ENCODE peak calls at places on chromosome 14, in six cellular contexts. Z is Right ventricle myocardium inferior, F is GM13976, A is cardiac fibroblast, G is HEK293T, B is hepatic stellate cell. C is an unnamed sample.
A peak's percentile ranks its signal among the peaks of the same experiment; 100 is the strongest.

GRCh38 chr14:33634631-33635030 is 316.2 kb downstream of the EGLN3 start:
- DNase-seq in Z (no peak), F (no peak), A (no peak), G (no peak), B (no peak), C (no peak)

GRCh38 chr14:104143071-104143470 is 4.7 kb downstream of the KIF26A start:
- DNase-seq in Z (peak; percentile 35), F (no peak), A (no peak), G (no peak), B (no peak), C (peak; percentile 46)

GRCh38 chr14:49984419-49984818 is 91.5 kb downstream of the ARF6 start:
- DNase-seq in Z (no peak), F (no peak), A (no peak), G (no peak), B (no peak), C (no peak)

GRCh38 chr14:105013150-105013787 is 7.6 kb downstream of the CDCA4 start:
- DNase-seq in Z (no peak), F (no peak), A (no peak), G (no peak), B (peak; percentile 60), C (peak; percentile 47)

GRCh38 chr14:68794856-68795601 is 2.2 kb upstream of the ZFP36L1 start:
- DNase-seq in Z (no peak), F (no peak), A (peak; percentile 91), G (peak; percentile 37), B (peak; percentile 84), C (peak; percentile 85)

GRCh38 chr14:73245401-73246325 is 8.4 kb downstream of the PAPLN start:
- DNase-seq in Z (peak; percentile 89), F (peak; percentile 81), A (peak; percentile 70), G (no peak), B (peak; percentile 78), C (peak; percentile 75)

GRCh38 chr14:30620178-30620577 is 1.9 kb upstream of the SCFD1 start:
- DNase-seq in Z (no peak), F (peak; percentile 46), A (peak; percentile 43), G (no peak), B (peak; percentile 27), C (no peak)

GRCh38 chr14:23357261-23357660 is 4.6 kb upstream of the SLC22A17 start:
- DNase-seq in Z (peak; percentile 68), F (peak; percentile 11), A (no peak), G (no peak), B (no peak), C (peak; percentile 14)

GRCh38 chr14:98069712-98070133 is 1202.3 kb downstream of the BCL11B start:
- DNase-seq in Z (no peak), F (no peak), A (no peak), G (no peak), B (no peak), C (no peak)

GRCh38 chr14:94161979-94162378 is 12.1 kb upstream of the PPP4R4 start:
- DNase-seq in Z (no peak), F (no peak), A (peak; percentile 50), G (no peak), B (no peak), C (no peak)

GRCh38 chr14:96363751-96364336 is 518 bp downstream of the GSKIP start:
- DNase-seq in Z (peak; percentile 73), F (peak; percentile 53), A (peak; percentile 67), G (peak; percentile 36), B (peak; percentile 43), C (peak; percentile 46)

GRCh38 chr14:92437729-92438280 is 75.8 kb upstream of the RIN3 start:
- DNase-seq in Z (no peak), F (no peak), A (no peak), G (no peak), B (no peak), C (no peak)

GRCh38 chr14:72615511-72616121 is 278.3 kb downstream of the DPF3 start:
- DNase-seq in Z (no peak), F (no peak), A (peak; percentile 75), G (no peak), B (no peak), C (no peak)

GRCh38 chr14:69571879-69572633 is 2.6 kb downstream of the CCDC177 start:
- DNase-seq in Z (no peak), F (peak; percentile 45), A (peak; percentile 33), G (peak; percentile 68), B (no peak), C (peak; percentile 54)

GRCh38 chr14:80390911-80391310 is 179.6 kb upstream of the DIO2 start:
- DNase-seq in Z (no peak), F (no peak), A (peak; percentile 51), G (no peak), B (peak; percentile 3), C (peak; percentile 12)

GRCh38 chr14:55071870-55072640 is 20.6 kb downstream of the MAPK1IP1L start:
- DNase-seq in Z (no peak), F (peak; percentile 40), A (peak; percentile 79), G (no peak), B (peak; percentile 70), C (no peak)

GRCh38 chr14:88682495-88683114 is 110.1 kb downstream of the EML5 start:
- DNase-seq in Z (no peak), F (no peak), A (no peak), G (no peak), B (no peak), C (peak; percentile 47)

GRCh38 chr14:32259368-32260013 is 56.4 kb upstream of the RNU6-8 start:
- DNase-seq in Z (no peak), F (peak; percentile 43), A (peak; percentile 22), G (no peak), B (peak; percentile 4), C (peak; percentile 33)

GRCh38 chr14:73102806-73103497 is 33.4 kb upstream of the PSEN1 start:
- DNase-seq in Z (no peak), F (no peak), A (no peak), G (no peak), B (no peak), C (no peak)

GRCh38 chr14:75134644-75135043 is 7.8 kb upstream of the NEK9 start:
- DNase-seq in Z (no peak), F (no peak), A (no peak), G (no peak), B (no peak), C (no peak)

GRCh38 chr14:58639842-58640484 is 2.2 kb downstream of the DACT1 start:
- DNase-seq in Z (no peak), F (no peak), A (peak; percentile 92), G (peak; percentile 68), B (peak; percentile 70), C (peak; percentile 70)

GRCh38 chr14:55600784-55601561 is 21.0 kb downstream of the KTN1 start:
- DNase-seq in Z (no peak), F (no peak), A (peak; percentile 36), G (no peak), B (peak; percentile 39), C (no peak)

GRCh38 chr14:66070542-66071319 is 415.4 kb upstream of the CCDC196 start:
- DNase-seq in Z (no peak), F (peak; percentile 63), A (peak; percentile 35), G (peak; percentile 76), B (peak; percentile 22), C (peak; percentile 86)

GRCh38 chr14:40123816-40124215 is 691.6 kb upstream of the FBXO33 start:
- DNase-seq in Z (no peak), F (no peak), A (no peak), G (no peak), B (no peak), C (no peak)

GRCh38 chr14:26484562-26484961 is 113.3 kb downstream of the NOVA1 start:
- DNase-seq in Z (no peak), F (no peak), A (no peak), G (no peak), B (no peak), C (no peak)

GRCh38 chr14:97177016-97177415 is 379.8 kb downstream of the VRK1 start:
- DNase-seq in Z (no peak), F (peak; percentile 18), A (no peak), G (peak; percentile 34), B (no peak), C (peak; percentile 39)